ENCODE peak calls at places on chromosomes 13 and 19, in six cellular contexts. U is activated CD4-positive, alpha-beta T cell treated with anti-CD3 and anti-CD28 coated beads, Interleukin-2, amount 50 U/mL, for 48 hours; W is stimulated activated CD4-positive, alpha-beta T cell treated with anti-CD3 and anti-CD28 coated beads, Interleukin-2, amount 100 ng/mL, for 4 hours; A is NCI-H345; H is stimulated activated CD8-positive, alpha-beta memory T cell treated with anti-CD3 and anti-CD28 coated beads, Interleukin-4, amount 100 ng/mL, for 1 hour; O is Ammon's horn. Q is an unnamed sample.
A peak's percentile ranks its signal among the peaks of the same experiment; 100 is the strongest.

GRCh38 chr19:49141352-49141751 is 13.8 kb downstream of the HRC start:
- DNase-seq in A (no peak), H (no peak), O (no peak), W (no peak), U (no peak), Q (no peak)

GRCh38 chr19:1752757-1753728 is at the start of gene ONECUT3:
- DNase-seq in W (no peak), A (no peak), O (no peak), U (no peak), H (no peak), Q (no peak)

GRCh38 chr19:53908106-53908932 is 759 bp upstream of the CACNG7 start:
- DNase-seq in H (no peak), U (peak; percentile 56), O (peak; percentile 95), W (peak; percentile 7), A (no peak), Q (no peak)

GRCh38 chr13:35343417-35343816 is 133.1 kb downstream of the MAB21L1 start:
- DNase-seq in A (no peak), H (no peak), O (peak; percentile 62), U (no peak), W (no peak), Q (no peak)

GRCh38 chr13:76778906-76779305 is 107.3 kb downstream of the KCTD12 start:
- DNase-seq in W (no peak), O (no peak), U (no peak), H (no peak), A (no peak), Q (no peak)

GRCh38 chr13:113052206-113052605 is 53.4 kb upstream of the F7 start:
- DNase-seq in W (no peak), A (no peak), U (no peak), O (no peak), H (no peak), Q (no peak)

GRCh38 chr13:40980466-40980865 is 38.6 kb downstream of the ELF1 start:
- DNase-seq in O (no peak), H (no peak), U (no peak), W (no peak), A (no peak), Q (no peak)

GRCh38 chr13:98752111-98752941 is at the start of gene SLC15A1:
- DNase-seq in U (no peak), W (no peak), A (no peak), O (no peak), H (no peak), Q (no peak)

GRCh38 chr13:78121459-78122348 is 203.1 kb upstream of the EDNRB start:
- DNase-seq in O (peak; percentile 82), A (peak; percentile 72), H (peak; percentile 5), U (peak; percentile 14), W (no peak), Q (peak; percentile 80)

GRCh38 chr19:4650159-4650558 is 10.8 kb downstream of the TNFAIP8L1 start:
- DNase-seq in A (no peak), O (no peak), U (no peak), W (no peak), H (no peak), Q (no peak)

GRCh38 chr13:76361868-76362267 is 524.3 kb downstream of the KCTD12 start:
- DNase-seq in W (no peak), U (no peak), A (no peak), H (no peak), O (no peak), Q (no peak)

GRCh38 chr13:97367427-97367826 is 66.5 kb upstream of the RAP2A start:
- DNase-seq in A (no peak), W (no peak), H (no peak), U (no peak), O (peak; percentile 61), Q (peak; percentile 10)

GRCh38 chr13:32446778-32447465 is 19.0 kb upstream of the N4BP2L1 start:
- DNase-seq in W (no peak), A (no peak), O (no peak), U (no peak), H (no peak), Q (no peak)

GRCh38 chr19:48413879-48414623 is 20.6 kb downstream of the GRIN2D start:
- DNase-seq in U (no peak), H (no peak), O (no peak), A (no peak), W (no peak), Q (no peak)

GRCh38 chr19:6015841-6016545 is 38.1 kb upstream of the RANBP3 start:
- DNase-seq in U (no peak), W (no peak), H (no peak), A (no peak), O (no peak), Q (no peak)

GRCh38 chr13:41546372-41547252 is 89.3 kb downstream of the RGCC start:
- DNase-seq in A (no peak), H (no peak), W (no peak), O (no peak), U (peak; percentile 31), Q (no peak)

GRCh38 chr19:33298146-33298911 is 4.0 kb downstream of the CEBPA start:
- DNase-seq in U (no peak), O (no peak), W (no peak), A (no peak), H (no peak), Q (no peak)

GRCh38 chr19:2532252-2533071 is 56.5 kb downstream of the GADD45B start:
- DNase-seq in H (no peak), U (no peak), A (no peak), W (no peak), O (no peak), Q (no peak)

GRCh38 chr13:66558511-66558910 is 671.6 kb downstream of the PCDH9 start:
- DNase-seq in A (no peak), O (peak; percentile 61), W (no peak), H (no peak), U (no peak), Q (no peak)

GRCh38 chr13:77230560-77230959 is 96.3 kb downstream of the MYCBP2 start:
- DNase-seq in W (peak; percentile 23), A (no peak), O (no peak), H (no peak), U (no peak), Q (no peak)

GRCh38 chr13:97333983-97334382 is 100.0 kb upstream of the RAP2A start:
- DNase-seq in W (no peak), A (no peak), H (no peak), O (no peak), U (no peak), Q (no peak)

Q was measured in GM12865.